ENCODE peak calls at places on chromosomes 11 and 22, in seven cellular contexts. One of them, this sample, is unnamed.

GRCh38 chr11:66701432-66702240 is 23.9 kb upstream of the RBM4B start:
- DNase-seq in GM12891: no peak
- DNase-seq in H1: no peak
- DNase-seq in HepG2: peak
- DNase-seq in SK-N-SH: no peak
- DNase-seq in GM12892: no peak
- DNase-seq in GM12878: no peak
- DNase-seq in this sample: peak

GRCh38 chr11:47904808-47905207 is 56.7 kb upstream of the NUP160 start:
- DNase-seq in GM12891: no peak
- DNase-seq in H1: no peak
- DNase-seq in HepG2: no peak
- DNase-seq in SK-N-SH: no peak
- DNase-seq in GM12892: no peak
- DNase-seq in GM12878: no peak
- DNase-seq in this sample: no peak

GRCh38 chr11:96028746-96029145 is 104.8 kb upstream of the MTMR2 start:
- DNase-seq in GM12891: no peak
- DNase-seq in H1: no peak
- DNase-seq in HepG2: no peak
- DNase-seq in SK-N-SH: no peak
- DNase-seq in GM12892: no peak
- DNase-seq in GM12878: no peak
- DNase-seq in this sample: no peak

GRCh38 chr22:36541831-36542391 is 12.9 kb upstream of the EIF3D start:
- DNase-seq in GM12891: no peak
- DNase-seq in H1: no peak
- DNase-seq in HepG2: no peak
- DNase-seq in SK-N-SH: no peak
- DNase-seq in GM12892: no peak
- DNase-seq in GM12878: no peak
- DNase-seq in this sample: peak

GRCh38 chr11:37465221-37465620 is 867.2 kb upstream of the RAG2 start:
- DNase-seq in GM12891: no peak
- DNase-seq in H1: no peak
- DNase-seq in HepG2: no peak
- DNase-seq in SK-N-SH: no peak
- DNase-seq in GM12892: no peak
- DNase-seq in GM12878: no peak
- DNase-seq in this sample: no peak

GRCh38 chr11:5366856-5367255 is 15.5 kb downstream of the OR51B6 start:
- DNase-seq in GM12891: no peak
- DNase-seq in H1: no peak
- DNase-seq in HepG2: no peak
- DNase-seq in SK-N-SH: no peak
- DNase-seq in GM12892: no peak
- DNase-seq in GM12878: no peak
- DNase-seq in this sample: no peak

GRCh38 chr11:87036756-87037449 is 831 bp upstream of the TMEM135 start:
- DNase-seq in GM12891: no peak
- DNase-seq in H1: peak
- DNase-seq in HepG2: peak
- DNase-seq in SK-N-SH: no peak
- DNase-seq in GM12892: no peak
- DNase-seq in GM12878: no peak
- DNase-seq in this sample: peak

GRCh38 chr11:126338346-126339055 is 17.0 kb upstream of the ST3GAL4 start:
- DNase-seq in GM12891: no peak
- DNase-seq in H1: no peak
- DNase-seq in HepG2: no peak
- DNase-seq in SK-N-SH: no peak
- DNase-seq in GM12892: no peak
- DNase-seq in GM12878: no peak
- DNase-seq in this sample: no peak

GRCh38 chr11:122209619-122210377 is 93.8 kb upstream of the BLID start:
- DNase-seq in GM12891: no peak
- DNase-seq in H1: no peak
- DNase-seq in HepG2: no peak
- DNase-seq in SK-N-SH: peak
- DNase-seq in GM12892: no peak
- DNase-seq in GM12878: no peak
- DNase-seq in this sample: no peak

GRCh38 chr11:124864176-124864891 is 898 bp upstream of the ROBO3 start:
- DNase-seq in GM12891: no peak
- DNase-seq in H1: no peak
- DNase-seq in HepG2: no peak
- DNase-seq in SK-N-SH: no peak
- DNase-seq in GM12892: no peak
- DNase-seq in GM12878: no peak
- DNase-seq in this sample: no peak

GRCh38 chr22:30806391-30806861 is 111.8 kb downstream of the OSBP2 start:
- DNase-seq in GM12891: no peak
- DNase-seq in H1: no peak
- DNase-seq in HepG2: peak
- DNase-seq in SK-N-SH: no peak
- DNase-seq in GM12892: no peak
- DNase-seq in GM12878: no peak
- DNase-seq in this sample: no peak

GRCh38 chr11:84720706-84721402 is 906.3 kb downstream of the DLG2 start:
- DNase-seq in GM12891: no peak
- DNase-seq in H1: no peak
- DNase-seq in HepG2: no peak
- DNase-seq in SK-N-SH: peak
- DNase-seq in GM12892: no peak
- DNase-seq in GM12878: no peak
- DNase-seq in this sample: no peak

GRCh38 chr22:19931514-19931913 is 10.1 kb upstream of the COMT start:
- DNase-seq in GM12891: no peak
- DNase-seq in H1: no peak
- DNase-seq in HepG2: no peak
- DNase-seq in SK-N-SH: no peak
- DNase-seq in GM12892: no peak
- DNase-seq in GM12878: no peak
- DNase-seq in this sample: no peak

GRCh38 chr11:57513911-57514537 is 1.5 kb downstream of the SLC43A1 start:
- DNase-seq in GM12891: no peak
- DNase-seq in H1: no peak
- DNase-seq in HepG2: no peak
- DNase-seq in SK-N-SH: peak
- DNase-seq in GM12892: peak
- DNase-seq in GM12878: no peak
- DNase-seq in this sample: peak

GRCh38 chr11:41377709-41378394 is 81.6 kb downstream of the LRRC4C start:
- DNase-seq in GM12891: no peak
- DNase-seq in H1: no peak
- DNase-seq in HepG2: no peak
- DNase-seq in SK-N-SH: no peak
- DNase-seq in GM12892: no peak
- DNase-seq in GM12878: no peak
- DNase-seq in this sample: no peak

GRCh38 chr11:31487848-31488247 is 21.6 kb downstream of the IMMP1L start:
- DNase-seq in GM12891: no peak
- DNase-seq in H1: no peak
- DNase-seq in HepG2: peak
- DNase-seq in SK-N-SH: peak
- DNase-seq in GM12892: no peak
- DNase-seq in GM12878: no peak
- DNase-seq in this sample: no peak

GRCh38 chr22:48238966-48239365 is 1476.5 kb downstream of the TBC1D22A start:
- DNase-seq in GM12891: no peak
- DNase-seq in H1: no peak
- DNase-seq in HepG2: no peak
- DNase-seq in SK-N-SH: no peak
- DNase-seq in GM12892: no peak
- DNase-seq in GM12878: no peak
- DNase-seq in this sample: no peak

GRCh38 chr11:58276151-58276550 is 8.1 kb upstream of the OR10W1 start:
- DNase-seq in GM12891: no peak
- DNase-seq in H1: no peak
- DNase-seq in HepG2: no peak
- DNase-seq in SK-N-SH: no peak
- DNase-seq in GM12892: no peak
- DNase-seq in GM12878: no peak
- DNase-seq in this sample: no peak

GRCh38 chr11:31873115-31873514 is 62.0 kb upstream of the PAX6 start:
- DNase-seq in GM12891: no peak
- DNase-seq in H1: no peak
- DNase-seq in HepG2: no peak
- DNase-seq in SK-N-SH: no peak
- DNase-seq in GM12892: no peak
- DNase-seq in GM12878: no peak
- DNase-seq in this sample: no peak

GRCh38 chr11:21514298-21514697 is 678.6 kb upstream of the ANO5 start:
- DNase-seq in GM12891: no peak
- DNase-seq in H1: no peak
- DNase-seq in HepG2: peak
- DNase-seq in SK-N-SH: peak
- DNase-seq in GM12892: no peak
- DNase-seq in GM12878: no peak
- DNase-seq in this sample: peak

GRCh38 chr22:38135133-38135706 is 24.7 kb upstream of the BAIAP2L2 start:
- DNase-seq in GM12891: no peak
- DNase-seq in H1: no peak
- DNase-seq in HepG2: no peak
- DNase-seq in SK-N-SH: no peak
- DNase-seq in GM12892: no peak
- DNase-seq in GM12878: no peak
- DNase-seq in this sample: no peak

GRCh38 chr22:39940757-39941305 is 19.4 kb upstream of the TMA7B start:
- DNase-seq in GM12891: no peak
- DNase-seq in H1: no peak
- DNase-seq in HepG2: no peak
- DNase-seq in SK-N-SH: no peak
- DNase-seq in GM12892: no peak
- DNase-seq in GM12878: no peak
- DNase-seq in this sample: no peak

GRCh38 chr11:74749127-74749964 is 697 bp downstream of the RNF169 start:
- DNase-seq in GM12891: peak
- DNase-seq in H1: no peak
- DNase-seq in HepG2: peak
- DNase-seq in SK-N-SH: peak
- DNase-seq in GM12892: peak
- DNase-seq in GM12878: no peak
- DNase-seq in this sample: peak

GRCh38 chr11:92409956-92410355 is 185.3 kb downstream of the FAT3 start:
- DNase-seq in GM12891: no peak
- DNase-seq in H1: no peak
- DNase-seq in HepG2: no peak
- DNase-seq in SK-N-SH: no peak
- DNase-seq in GM12892: no peak
- DNase-seq in GM12878: no peak
- DNase-seq in this sample: no peak

GRCh38 chr11:92413757-92414513 is 189.3 kb downstream of the FAT3 start:
- DNase-seq in GM12891: no peak
- DNase-seq in H1: no peak
- DNase-seq in HepG2: no peak
- DNase-seq in SK-N-SH: no peak
- DNase-seq in GM12892: no peak
- DNase-seq in GM12878: peak
- DNase-seq in this sample: no peak

GRCh38 chr11:92409347-92409746 is 184.7 kb downstream of the FAT3 start:
- DNase-seq in GM12891: no peak
- DNase-seq in H1: no peak
- DNase-seq in HepG2: no peak
- DNase-seq in SK-N-SH: no peak
- DNase-seq in GM12892: no peak
- DNase-seq in GM12878: no peak
- DNase-seq in this sample: no peak

GRCh38 chr11:92415246-92415645 is 190.6 kb downstream of the FAT3 start:
- DNase-seq in GM12891: no peak
- DNase-seq in H1: no peak
- DNase-seq in HepG2: no peak
- DNase-seq in SK-N-SH: no peak
- DNase-seq in GM12892: no peak
- DNase-seq in GM12878: no peak
- DNase-seq in this sample: no peak

DNA sequence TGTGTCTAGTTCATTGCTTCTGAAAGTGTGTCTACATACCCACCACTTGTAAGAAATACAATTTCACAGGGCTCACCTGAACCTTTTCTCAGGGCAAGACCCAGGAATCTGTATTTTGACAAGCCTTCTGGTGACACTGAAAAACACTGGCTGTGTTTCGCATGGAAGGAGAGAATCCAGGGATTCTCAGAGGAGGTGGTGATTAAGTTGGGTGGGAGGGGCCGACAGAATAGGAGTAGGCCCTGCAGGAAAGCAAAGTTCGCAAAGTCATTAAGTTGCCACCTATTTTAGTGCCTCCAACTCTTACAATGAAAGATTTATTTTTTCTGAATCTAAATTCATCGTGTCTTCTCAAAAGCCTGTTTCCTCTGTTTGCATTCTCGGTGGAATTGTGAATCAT is 186.8 kb downstream of the FAT3 start:
- DNase-seq in GM12891: no peak
- DNase-seq in H1: no peak
- DNase-seq in HepG2: no peak
- DNase-seq in SK-N-SH: no peak
- DNase-seq in GM12892: no peak
- DNase-seq in GM12878: no peak
- DNase-seq in this sample: no peak
- TF ChIP-seq TAF1 in GM12891: no peak
- TF ChIP-seq TAF1 in H1: no peak
- TF ChIP-seq TAF1 in HepG2: no peak
- TF ChIP-seq TAF1 in SK-N-SH: no peak
- TF ChIP-seq TAF1 in GM12892: no peak
- TF ChIP-seq TAF1 in GM12878: no peak
- TF ChIP-seq TAF1 in this sample: no peak

DNA sequence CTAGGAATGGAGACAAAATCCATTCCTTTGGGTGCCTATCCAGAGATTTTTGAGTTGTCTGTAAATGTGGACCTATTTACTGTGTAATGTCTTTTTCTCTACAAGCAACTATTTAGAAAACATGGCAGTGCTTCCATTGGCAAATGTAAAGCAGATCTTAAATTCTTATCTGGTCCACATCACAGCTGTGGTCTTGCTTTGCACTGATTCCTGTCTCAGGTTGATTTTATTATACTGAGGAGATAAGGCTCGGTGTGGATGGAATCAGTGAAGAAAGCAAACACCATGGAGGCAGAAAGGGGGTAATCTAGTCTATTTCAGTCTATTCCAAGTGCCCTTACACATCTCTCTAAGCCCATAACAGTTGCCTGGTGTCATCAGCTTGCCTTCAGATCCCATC is 160.5 kb downstream of the NCAM1 start:
- DNase-seq in GM12891: no peak
- DNase-seq in H1: no peak
- DNase-seq in HepG2: no peak
- DNase-seq in SK-N-SH: no peak
- DNase-seq in GM12892: no peak
- DNase-seq in GM12878: no peak
- DNase-seq in this sample: no peak
- TF ChIP-seq TAF1 in GM12891: no peak
- TF ChIP-seq TAF1 in H1: no peak
- TF ChIP-seq TAF1 in HepG2: no peak
- TF ChIP-seq TAF1 in SK-N-SH: no peak
- TF ChIP-seq TAF1 in GM12892: no peak
- TF ChIP-seq TAF1 in GM12878: no peak
- TF ChIP-seq TAF1 in this sample: no peak

GRCh38 chr11:133383689-133384088 is 148.6 kb downstream of the OPCML start:
- DNase-seq in GM12891: no peak
- DNase-seq in H1: no peak
- DNase-seq in HepG2: no peak
- DNase-seq in SK-N-SH: no peak
- DNase-seq in GM12892: no peak
- DNase-seq in GM12878: no peak
- DNase-seq in this sample: no peak
- TF ChIP-seq TAF1 in GM12891: no peak
- TF ChIP-seq TAF1 in H1: no peak
- TF ChIP-seq TAF1 in HepG2: no peak
- TF ChIP-seq TAF1 in SK-N-SH: no peak
- TF ChIP-seq TAF1 in GM12892: no peak
- TF ChIP-seq TAF1 in GM12878: no peak
- TF ChIP-seq TAF1 in this sample: no peak

GRCh38 chr11:1632053-1632714 is 2.6 kb downstream of the KRTAP5-5 start:
- DNase-seq in GM12891: no peak
- DNase-seq in H1: no peak
- DNase-seq in HepG2: no peak
- DNase-seq in SK-N-SH: no peak
- DNase-seq in GM12892: no peak
- DNase-seq in GM12878: no peak
- DNase-seq in this sample: no peak
- TF ChIP-seq TAF1 in GM12891: no peak
- TF ChIP-seq TAF1 in H1: no peak
- TF ChIP-seq TAF1 in HepG2: no peak
- TF ChIP-seq TAF1 in SK-N-SH: no peak
- TF ChIP-seq TAF1 in GM12892: no peak
- TF ChIP-seq TAF1 in GM12878: no peak
- TF ChIP-seq TAF1 in this sample: no peak

This sample was measured in K562.